ENCODE peak calls at places on chromosomes 12 and 14, in eight cellular contexts. F is ELF-1; D is neural crest cell; P is heart left ventricle; U is NCI-H345; M is EL; Q is substantia nigra; T is stimulated activated CD4-positive, alpha-beta T cell treated with anti-CD3 and anti-CD28 coated beads, Interleukin-15, amount 100 ng/mL, for 1 hour. A is an unnamed sample.

GRCh38 chr14:21965042-21965441 is 291.4 kb upstream of the OR4E1 start:
- DNase-seq in P (no peak), U (no peak), F (no peak), T (peak; percentile 2), Q (no peak), M (no peak), D (no peak), A (no peak)

GRCh38 chr14:66508846-66509621 is 1.1 kb downstream of the GPHN start:
- DNase-seq in F (peak; percentile 40), M (peak; percentile 53), D (peak; percentile 34), Q (peak; percentile 33), U (peak; percentile 39), T (peak; percentile 9), P (peak; percentile 28), A (peak; percentile 38)

GRCh38 chr14:104520620-104521410 is 58.7 kb upstream of the C14orf180 start:
- DNase-seq in T (no peak), D (no peak), M (no peak), F (no peak), Q (no peak), P (no peak), U (no peak), A (no peak)

GRCh38 chr14:56899829-56900228 is 89.5 kb upstream of the OTX2 start:
- DNase-seq in Q (no peak), T (no peak), U (no peak), F (no peak), P (no peak), D (no peak), M (no peak), A (no peak)

GRCh38 chr12:24728826-24729225 is 220.1 kb downstream of the BCAT1 start:
- DNase-seq in U (no peak), D (no peak), M (no peak), T (no peak), Q (no peak), F (no peak), P (no peak), A (no peak)

GRCh38 chr14:86055512-86055911 is 525.6 kb downstream of the FLRT2 start:
- DNase-seq in U (peak; percentile 26), Q (no peak), T (no peak), F (no peak), D (no peak), P (no peak), M (peak; percentile 12), A (no peak)

GRCh38 chr12:49233842-49234526 is 30.9 kb upstream of the TUBA1C start:
- DNase-seq in U (peak; percentile 83), T (no peak), F (no peak), Q (peak; percentile 54), M (no peak), P (peak; percentile 51), D (no peak), A (peak; percentile 77)

GRCh38 chr12:126588586-126589249 is 1523.5 kb downstream of the AACS start:
- DNase-seq in M (no peak), D (no peak), Q (no peak), T (no peak), F (no peak), U (no peak), P (no peak), A (no peak)

GRCh38 chr14:90726656-90727055 is 89.6 kb downstream of the TTC7B start:
- DNase-seq in M (peak; percentile 7), P (no peak), T (no peak), Q (no peak), U (no peak), F (peak; percentile 49), D (no peak), A (peak; percentile 59)

GRCh38 chr14:81418057-81418790 is 18.1 kb upstream of the STON2 start:
- DNase-seq in F (no peak), Q (no peak), P (no peak), U (no peak), D (no peak), T (no peak), M (no peak), A (no peak)

A was measured in nucleus accumbens.